ENCODE peak calls at places on chromosomes 4 and X, in four cellular contexts. N is ELR, Y is PC-3, A is astrocyte of the spinal cord. G is an unnamed sample.

GRCh38 chr4:13966241-13967195 is 339.0 kb upstream of the BOD1L1 start:
- DNase-seq in A (peak; percentile 77), Y (peak; percentile 72), N (peak; percentile 87), G (no peak)

GRCh38 chrX:17242470-17242869 is 132.5 kb upstream of the NHS start:
- DNase-seq in N (peak; percentile 56), Y (peak; percentile 78), A (peak; percentile 54), G (peak; percentile 70)

GRCh38 chr4:83728191-83728590 is 192.3 kb downstream of the GPAT3 start:
- DNase-seq in N (no peak), A (no peak), Y (no peak), G (no peak)

GRCh38 chr4:77617203-77617602 is 11.6 kb downstream of the CXCL13 start:
- DNase-seq in A (no peak), N (peak; percentile 53), Y (peak; percentile 55), G (peak; percentile 2)

GRCh38 chr4:141913928-141914327 is 277.5 kb downstream of the IL15 start:
- DNase-seq in N (no peak), Y (no peak), A (no peak), G (no peak)

GRCh38 chr4:1593038-1593417 is 91.1 kb downstream of the FAM53A start:
- DNase-seq in A (no peak), Y (no peak), N (no peak), G (no peak)

GRCh38 chr4:81255524-81255923 is 40.5 kb upstream of the PRKG2 start:
- DNase-seq in A (peak; percentile 74), Y (peak; percentile 30), N (peak; percentile 1), G (no peak)

GRCh38 chr4:67714248-67714583 is 13.3 kb upstream of the UBA6 start:
- DNase-seq in N (no peak), A (no peak), Y (no peak), G (peak; percentile 28)

GRCh38 chr4:37981844-37982720 is 21.9 kb downstream of the PTTG2 start:
- DNase-seq in Y (peak; percentile 7), N (peak; percentile 52), A (peak; percentile 33), G (peak; percentile 62)

GRCh38 chrX:54358424-54359211 is 772 bp upstream of the WNK3 start:
- DNase-seq in N (no peak), Y (no peak), A (peak; percentile 75), G (peak; percentile 89)

GRCh38 chr4:58760100-58760499 is 1649.9 kb upstream of the IGFBP7 start:
- DNase-seq in N (no peak), A (no peak), Y (peak; percentile 45), G (no peak)

GRCh38 chr4:70280567-70280966 is 38.2 kb downstream of the CSN3 start:
- DNase-seq in A (no peak), Y (no peak), N (no peak), G (peak; percentile 96)

GRCh38 chr4:102757681-102758080 is 3.1 kb downstream of the MANBA start:
- DNase-seq in Y (no peak), N (no peak), A (no peak), G (peak; percentile 26)

G was measured in DMS53.